ENCODE peak calls at places on chromosome 5, in eight cellular contexts. X is heart right ventricle, L is left ventricle myocardium inferior, O is cardiac muscle cell, W is SK-N-SH, F is neural progenitor cell, V is heart left ventricle, Q is osteoblast. C is an unnamed sample.

GRCh38 chr5:29982446-29982845 is 1211.0 kb upstream of the CDH6 start:
- DNase-seq in X (no peak), L (no peak), O (no peak), W (no peak), F (no peak), V (no peak), Q (no peak), C (no peak)

GRCh38 chr5:134945041-134945440 is 22.7 kb upstream of the CATSPER3 start:
- DNase-seq in X (no peak), L (no peak), O (no peak), W (peak; percentile 40), F (peak; percentile 14), V (no peak), Q (no peak), C (no peak)

GRCh38 chr5:61625682-61626620 is 293.9 kb downstream of the ZSWIM6 start:
- DNase-seq in X (peak; percentile 82), L (peak; percentile 83), O (peak; percentile 69), W (no peak), F (peak; percentile 74), V (peak; percentile 87), Q (peak; percentile 92), C (no peak)

GRCh38 chr5:62403411-62404250 is at the start of gene DIMT1:
- DNase-seq in X (peak; percentile 97), L (peak; percentile 95), O (peak; percentile 98), W (peak; percentile 95), F (peak; percentile 98), V (peak; percentile 97), Q (peak; percentile 97), C (peak; percentile 91)

GRCh38 chr5:65078331-65078730 is 309.6 kb downstream of the CWC27 start:
- DNase-seq in X (no peak), L (no peak), O (no peak), W (no peak), F (no peak), V (no peak), Q (no peak), C (no peak)

GRCh38 chr5:6246820-6247437 is 131.4 kb downstream of the MED10 start:
- DNase-seq in X (no peak), L (no peak), O (no peak), W (no peak), F (no peak), V (no peak), Q (no peak), C (no peak)

GRCh38 chr5:169910393-169910792 is 69.9 kb downstream of the INSYN2B start:
- DNase-seq in X (no peak), L (no peak), O (no peak), W (no peak), F (no peak), V (no peak), Q (no peak), C (no peak)

GRCh38 chr5:148368299-148368698 is 15.5 kb upstream of the FBXO38 start:
- DNase-seq in X (no peak), L (no peak), O (no peak), W (no peak), F (no peak), V (no peak), Q (no peak), C (no peak)

GRCh38 chr5:165502893-165503696 is 1997.7 kb downstream of the MAT2B start:
- DNase-seq in X (no peak), L (no peak), O (no peak), W (no peak), F (no peak), V (no peak), Q (no peak), C (no peak)

GRCh38 chr5:160269017-160269416 is 39.7 kb downstream of the FABP6 start:
- DNase-seq in X (peak; percentile 94), L (peak; percentile 90), O (no peak), W (peak; percentile 51), F (no peak), V (peak; percentile 96), Q (peak; percentile 46), C (no peak)

GRCh38 chr5:1643651-1644392 is 120.1 kb upstream of the LPCAT1 start:
- DNase-seq in X (no peak), L (peak; percentile 8), O (no peak), W (peak; percentile 23), F (peak; percentile 2), V (no peak), Q (peak; percentile 86), C (no peak)

DNA sequence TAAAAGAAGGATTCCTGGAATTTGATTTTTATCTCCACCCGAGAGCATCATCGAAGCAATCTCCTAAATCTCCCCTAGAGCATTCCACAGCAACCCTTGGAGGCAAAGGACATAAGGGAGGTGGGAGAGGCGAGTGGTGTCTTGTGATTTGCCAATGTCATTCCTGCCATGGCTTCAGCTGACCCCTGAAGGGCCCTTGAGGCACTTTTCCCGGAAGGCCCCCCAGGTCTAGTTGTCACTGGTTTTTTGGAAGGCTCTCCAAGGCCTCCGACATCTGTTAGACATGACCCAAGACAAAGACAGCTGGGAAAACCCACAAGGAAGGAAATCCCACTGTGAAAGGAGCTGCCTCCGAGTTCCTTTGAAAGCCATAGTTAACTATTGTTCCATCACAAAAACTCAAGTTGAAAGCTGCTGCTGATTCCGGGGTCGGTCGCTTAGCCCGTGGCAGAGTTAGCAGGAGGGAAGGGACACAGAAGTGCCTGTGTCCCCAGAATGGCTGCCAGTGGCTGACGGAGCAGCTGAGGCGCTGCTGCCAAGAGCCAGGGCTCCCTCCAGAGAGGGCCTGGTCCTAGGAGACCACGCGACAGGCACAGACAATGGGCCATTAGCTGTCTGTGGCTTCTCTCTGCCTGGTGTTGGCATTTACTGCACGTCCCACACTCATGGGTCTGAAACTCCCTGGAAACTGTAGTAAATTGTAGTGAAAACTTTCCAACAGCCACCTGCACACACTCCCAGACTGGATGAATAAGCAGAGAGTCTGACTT is 24.4 kb upstream of the TRIO start:
- DNase-seq in X (peak; percentile 46), L (peak; percentile 38), O (peak; percentile 28), W (no peak), F (peak; percentile 46), V (peak; percentile 61), Q (no peak), C (no peak)
- H3K4me3 ChIP-seq in X (no peak overlapping the region), L (no peak overlapping the region), O (no peak overlapping the region), W (no peak overlapping the region), F (no peak overlapping the region), V (no peak overlapping the region), Q (no peak overlapping the region), C (no peak overlapping the region)

DNA sequence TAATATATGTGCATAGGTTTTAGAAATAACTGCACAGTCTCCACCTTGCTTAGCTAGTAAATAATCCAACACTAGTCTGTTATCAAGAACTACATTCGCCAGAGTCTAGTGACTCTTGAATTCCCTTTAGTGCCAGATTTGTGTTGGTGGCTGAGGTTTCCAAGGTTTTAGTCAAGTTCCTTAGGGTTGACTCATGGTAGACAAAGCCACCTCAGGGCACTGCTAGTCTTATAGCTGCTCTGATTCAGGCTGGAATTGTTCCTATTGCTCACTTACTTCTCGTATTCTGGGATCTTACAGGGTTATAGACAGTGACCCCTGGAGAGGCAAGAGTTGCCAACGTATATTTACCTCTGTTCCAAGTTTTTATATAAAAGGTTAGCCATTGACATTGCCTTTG is 1369.8 kb upstream of the CDH9 start:
- DNase-seq in X (no peak), L (no peak), O (no peak), W (no peak), F (no peak), V (no peak), Q (no peak), C (no peak)
- H3K27ac ChIP-seq in X (no peak overlapping the region), L (no peak overlapping the region), O (no peak overlapping the region), W (no peak overlapping the region), F (no peak overlapping the region), V (no peak overlapping the region), Q (no peak overlapping the region), C (no peak overlapping the region)

GRCh38 chr5:39482098-39482497 is 57.3 kb upstream of the DAB2 start:
- DNase-seq in X (no peak), L (no peak), O (no peak), W (no peak), F (no peak), V (no peak), Q (no peak), C (no peak)

GRCh38 chr5:39478851-39479250 is 54.1 kb upstream of the DAB2 start:
- DNase-seq in X (no peak), L (no peak), O (no peak), W (no peak), F (no peak), V (no peak), Q (no peak), C (no peak)

GRCh38 chr5:39476466-39477215 is 51.9 kb upstream of the DAB2 start:
- DNase-seq in X (no peak), L (no peak), O (no peak), W (no peak), F (no peak), V (no peak), Q (peak; percentile 63), C (no peak)

GRCh38 chr5:39475055-39475454 is 50.3 kb upstream of the DAB2 start:
- DNase-seq in X (no peak), L (no peak), O (no peak), W (no peak), F (no peak), V (no peak), Q (no peak), C (no peak)

GRCh38 chr5:39479537-39479936 is 54.8 kb upstream of the DAB2 start:
- DNase-seq in X (no peak), L (no peak), O (no peak), W (no peak), F (no peak), V (no peak), Q (no peak), C (no peak)
- H3K4me3 ChIP-seq in X (no peak overlapping the region), L (no peak overlapping the region), O (no peak overlapping the region), W (no peak overlapping the region), F (no peak overlapping the region), V (no peak overlapping the region), Q (no peak overlapping the region), C (no peak overlapping the region)

DNA sequence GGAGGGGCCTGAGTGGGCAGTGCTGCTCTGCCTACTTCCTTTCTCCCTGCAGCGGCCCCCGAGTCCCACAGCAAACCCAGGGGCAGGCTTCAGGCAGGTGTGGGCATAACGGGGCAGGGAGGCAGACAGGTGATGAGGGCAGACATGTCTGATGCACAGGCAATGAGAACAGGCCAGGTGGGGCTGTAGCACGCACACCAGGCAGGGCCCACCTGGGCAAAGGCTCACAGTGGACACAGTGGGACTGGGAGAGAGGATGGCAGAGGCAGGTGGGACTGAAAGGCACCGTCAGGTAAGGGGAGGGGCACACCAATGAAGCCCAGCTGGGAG is 5.8 kb downstream of the LTC4S start:
- DNase-seq in X (no peak), L (no peak), O (no peak), W (no peak), F (no peak), V (no peak), Q (peak; percentile 77), C (no peak)
- H3K27ac ChIP-seq in X (no peak overlapping the region), L (no peak overlapping the region), O (no peak overlapping the region), W (no peak overlapping the region), F (no peak overlapping the region), V (no peak overlapping the region), Q (no peak overlapping the region), C (no peak overlapping the region)